ENCODE peak calls at places on chromosomes 4 and X, in five cellular contexts. X, K, Z, J and D are unnamed samples.
A peak's percentile ranks its signal among the peaks of the same experiment; 100 is the strongest.

GRCh38 chrX:149504226-149504914 is 736 bp downstream of the IDS start:
- DNase-seq in X (peak; percentile 22), K (no peak), Z (peak; percentile 13), J (peak; percentile 16), D (no peak)

GRCh38 chrX:1476682-1477081 is 24.0 kb upstream of the ASMTL start:
- DNase-seq in X (no peak), K (no peak), Z (no peak), J (no peak), D (no peak)

GRCh38 chrX:55109304-55109703 is 20.5 kb downstream of the PAGE2 start:
- DNase-seq in X (no peak), K (no peak), Z (no peak), J (no peak), D (no peak)

GRCh38 chrX:101409043-101409442 is 1.0 kb downstream of the HNRNPH2 start:
- DNase-seq in X (no peak), K (no peak), Z (no peak), J (no peak), D (no peak)

GRCh38 chrX:18702362-18703195 is 4.9 kb upstream of the PPEF1 start:
- DNase-seq in X (no peak), K (peak; percentile 51), Z (no peak), J (peak; percentile 57), D (no peak)

GRCh38 chr4:155371432-155372043 is 5.2 kb downstream of the MAP9 start:
- DNase-seq in X (no peak), K (peak; percentile 3), Z (no peak), J (peak; percentile 60), D (no peak)

GRCh38 chr4:31539279-31540074 is 819.3 kb downstream of the PCDH7 start:
- DNase-seq in X (no peak), K (no peak), Z (peak; percentile 19), J (no peak), D (no peak)

GRCh38 chr4:168900080-168900479 is 110.0 kb downstream of the CBR4 start:
- DNase-seq in X (peak; percentile 84), K (no peak), Z (no peak), J (peak; percentile 45), D (no peak)

GRCh38 chr4:119138046-119138445 is 2.4 kb downstream of the MYOZ2 start:
- DNase-seq in X (no peak), K (no peak), Z (no peak), J (peak; percentile 41), D (no peak)

GRCh38 chr4:80412322-80412721 is 76.8 kb downstream of the CFAP299 start:
- DNase-seq in X (no peak), K (no peak), Z (no peak), J (no peak), D (no peak)

GRCh38 chr4:6674500-6675149 is 19.1 kb upstream of the S100P start:
- DNase-seq in X (no peak), K (peak; percentile 38), Z (peak; percentile 32), J (peak; percentile 31), D (peak; percentile 58)

GRCh38 chrX:153477039-153477438 is 6.7 kb upstream of the HAUS7 start:
- DNase-seq in X (peak; percentile 36), K (peak; percentile 26), Z (no peak), J (peak; percentile 57), D (no peak)

GRCh38 chr4:78560296-78560963 is 8.9 kb downstream of the ANXA3 start:
- DNase-seq in X (no peak), K (peak; percentile 51), Z (no peak), J (peak; percentile 82), D (no peak)

GRCh38 chr4:89708903-89709361 is 128.0 kb downstream of the SNCA start:
- DNase-seq in X (no peak), K (no peak), Z (peak; percentile 4), J (no peak), D (no peak)

GRCh38 chrX:21885568-21885967 is 29.8 kb downstream of the YY2 start:
- DNase-seq in X (no peak), K (no peak), Z (no peak), J (peak; percentile 33), D (no peak)

GRCh38 chrX:70089575-70090297 is 27.5 kb downstream of the OTUD6A start:
- DNase-seq in X (no peak), K (no peak), Z (no peak), J (peak; percentile 59), D (no peak)

GRCh38 chr4:921830-922331 is 10.2 kb downstream of the GAK start:
- DNase-seq in X (no peak), K (no peak), Z (no peak), J (no peak), D (no peak)

GRCh38 chr4:113575391-113575790 is 186.1 kb downstream of the CAMK2D start:
- DNase-seq in X (no peak), K (no peak), Z (peak; percentile 8), J (peak; percentile 65), D (no peak)

GRCh38 chr4:28464823-28465222 is 1604.2 kb downstream of the STIM2 start:
- DNase-seq in X (no peak), K (no peak), Z (no peak), J (no peak), D (no peak)

GRCh38 chrX:71941771-71942170 is 31.1 kb downstream of the NHSL2 start:
- DNase-seq in X (peak; percentile 58), K (peak; percentile 2), Z (no peak), J (peak; percentile 59), D (no peak)

GRCh38 chr4:114694770-114695169 is 96.2 kb downstream of the UGT8 start:
- DNase-seq in X (no peak), K (peak; percentile 7), Z (no peak), J (peak; percentile 57), D (no peak)

GRCh38 chr4:15649914-15650545 is 5.1 kb downstream of the FBXL5 start:
- DNase-seq in X (peak; percentile 43), K (peak; percentile 28), Z (peak; percentile 53), J (peak; percentile 72), D (no peak)

GRCh38 chr4:154877110-154877760 is 96.2 kb downstream of the RBM46 start:
- DNase-seq in X (no peak), K (no peak), Z (peak; percentile 25), J (peak; percentile 71), D (no peak)

GRCh38 chrX:100404851-100405250 is 5.2 kb downstream of the PCDH19 start:
- DNase-seq in X (no peak), K (no peak), Z (no peak), J (no peak), D (no peak)

GRCh38 chr4:24646777-24647460 is 62.6 kb upstream of the DHX15 start:
- DNase-seq in X (no peak), K (no peak), Z (no peak), J (peak; percentile 46), D (no peak)

GRCh38 chrX:151488677-151489076 is 74.8 kb upstream of the PASD1 start:
- DNase-seq in X (no peak), K (peak; percentile 7), Z (no peak), J (no peak), D (no peak)

GRCh38 chrX:39891781-39892180 is 206.0 kb downstream of the BCOR start:
- DNase-seq in X (no peak), K (peak; percentile 60), Z (peak; percentile 37), J (no peak), D (no peak)

GRCh38 chr4:147635348-147635747 is 18.2 kb downstream of the TMEM184C start:
- DNase-seq in X (no peak), K (no peak), Z (no peak), J (no peak), D (no peak)

GRCh38 chrX:31213941-31214340 is 142.1 kb upstream of the FTHL17 start:
- DNase-seq in X (no peak), K (peak; percentile 20), Z (peak; percentile 39), J (peak; percentile 29), D (no peak)

GRCh38 chr4:26256016-26256415 is 64.8 kb upstream of the RBPJ start:
- DNase-seq in X (no peak), K (no peak), Z (no peak), J (no peak), D (no peak)

GRCh38 chr4:98293089-98293887 is 32.1 kb downstream of the RAP1GDS1 start:
- DNase-seq in X (no peak), K (no peak), Z (no peak), J (peak; percentile 35), D (no peak)

GRCh38 chr4:85127653-85128052 is 161.2 kb upstream of the WDFY3 start:
- DNase-seq in X (no peak), K (peak; percentile 56), Z (peak; percentile 38), J (peak; percentile 38), D (no peak)

GRCh38 chrX:124280294-124280902 is 52.1 kb upstream of the TEX13D start:
- DNase-seq in X (no peak), K (no peak), Z (no peak), J (peak; percentile 0), D (no peak)

DNA sequence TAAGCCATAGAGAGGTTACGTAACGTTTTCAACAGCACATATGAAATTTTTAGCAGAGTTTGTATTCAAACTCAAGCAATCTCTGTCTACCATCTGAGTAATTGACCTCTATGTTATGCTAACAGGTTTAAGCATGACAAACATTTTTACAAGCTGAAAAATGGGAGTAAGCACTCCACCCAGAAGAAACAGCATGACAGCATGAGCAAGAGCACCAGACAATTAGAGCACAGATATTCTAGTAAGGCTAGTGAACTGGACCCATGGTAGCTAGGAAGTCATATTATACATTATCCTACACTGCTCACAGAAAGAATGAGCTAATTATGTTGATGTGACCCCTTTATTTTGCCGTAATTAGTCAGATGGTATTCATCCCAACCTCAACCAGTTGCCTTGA is 200.5 kb downstream of the PABPC4L start:
- DNase-seq in X (no peak), K (no peak), Z (no peak), J (no peak), D (no peak)
- TF ChIP-seq CTCF in X (no peak), K (no peak), Z (no peak), J (no peak), D (no peak)

GRCh38 chr4:139301821-139302611 is at the start of gene NDUFC1:
- DNase-seq in X (peak; percentile 48), K (peak; percentile 60), Z (peak; percentile 50), J (peak; percentile 49), D (peak; percentile 54)
- TF ChIP-seq CTCF in X (peak; percentile 18), K (no peak), Z (peak; percentile 17), J (peak; percentile 26), D (no peak)

DNA sequence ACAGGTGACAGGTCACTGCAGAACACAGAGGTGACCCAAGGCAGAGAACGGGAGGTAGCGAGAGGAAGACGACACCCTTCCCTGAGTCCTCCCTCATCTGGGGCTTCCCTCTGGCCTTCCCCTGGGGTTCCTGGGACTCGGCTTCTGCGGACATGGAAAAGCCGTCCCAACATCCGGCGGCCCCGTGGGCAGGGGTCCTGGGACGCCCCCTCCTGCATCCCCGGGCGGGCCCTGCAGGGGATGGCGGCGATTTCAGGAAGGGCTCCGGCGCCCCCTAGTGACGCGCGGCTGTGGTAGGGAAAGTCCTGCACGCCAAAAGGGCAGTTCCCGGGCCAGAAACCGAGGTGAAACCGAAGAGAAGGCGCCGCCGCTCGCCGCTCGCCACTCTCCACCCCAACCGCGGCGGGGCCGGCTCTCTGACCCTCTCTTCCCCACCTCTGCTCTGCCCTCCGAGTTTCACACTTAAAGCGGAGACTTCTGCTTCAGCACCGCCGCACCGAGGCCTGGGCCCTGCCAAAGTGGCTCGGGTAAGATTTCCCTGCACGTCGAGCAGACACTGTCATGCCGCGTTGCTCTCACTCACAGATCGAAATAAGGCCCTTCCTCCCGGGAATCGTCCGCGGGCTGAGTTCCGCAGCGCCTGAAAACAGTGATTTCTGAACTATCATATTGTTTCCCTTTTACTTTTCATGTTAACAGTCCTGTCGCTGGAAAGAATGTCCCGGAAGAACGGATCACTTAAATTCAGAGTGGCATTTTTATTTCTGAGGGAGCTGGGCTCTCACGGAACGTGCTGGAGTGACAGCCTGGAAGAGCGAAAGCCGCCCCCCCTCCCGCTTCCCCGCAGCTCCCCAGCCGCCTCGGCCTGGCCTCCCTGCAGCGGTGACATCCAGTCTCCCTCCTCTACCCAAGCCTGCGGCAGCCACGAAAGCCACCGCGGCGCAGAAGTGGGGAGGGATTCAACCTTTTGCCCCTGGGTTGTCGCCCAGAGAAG is 110.6 kb downstream of the DCTD start:
- DNase-seq in X (peak; percentile 55), K (peak; percentile 61), Z (peak; percentile 85), J (peak; percentile 65), D (peak; percentile 81)
- TF ChIP-seq CTCF in X (peak; percentile 91), K (peak; percentile 91), Z (peak; percentile 89), J (peak; percentile 77), D (peak; percentile 70)

GRCh38 chr4:36244257-36245084 is at the start of gene ARAP2:
- DNase-seq in X (peak; percentile 23), K (peak; percentile 86), Z (peak; percentile 80), J (peak; percentile 10), D (peak; percentile 80)
- TF ChIP-seq CTCF in X (no peak), K (no peak), Z (no peak), J (no peak), D (no peak)